ENCODE peak calls at places on chromosomes 11 and 22, in eight cellular contexts. Y is fibroblast of pulmonary artery; W is astrocyte of the spinal cord; B is cardiac fibroblast; Q is CD4-positive, CD25-positive, alpha-beta regulatory T cell; E is astrocyte of the cerebellum; Z is kidney epithelial cell; K is CD8-positive, alpha-beta memory T cell. G is an unnamed sample.

GRCh38 chr22:17523925-17524324 is 39.4 kb upstream of the SLC25A18 start:
- DNase-seq in W (no peak), Q (no peak), B (no peak), E (no peak), K (no peak), Z (no peak), Y (no peak), G (no peak)

GRCh38 chr11:40434941-40435340 is 1024.5 kb downstream of the LRRC4C start:
- DNase-seq in B (no peak), Z (no peak), E (no peak), Q (no peak), Y (no peak), K (no peak), W (no peak), G (no peak)

GRCh38 chr11:95498731-95499396 is 267.9 kb upstream of the SESN3 start:
- DNase-seq in Q (no peak), E (no peak), K (no peak), Z (no peak), Y (no peak), W (no peak), B (no peak), G (no peak)

GRCh38 chr11:58530236-58530635 is 22.3 kb upstream of the OR5B21 start:
- DNase-seq in W (no peak), E (no peak), Q (peak; percentile 57), B (no peak), Z (no peak), K (peak; percentile 26), Y (no peak), G (no peak)

GRCh38 chr22:27919943-27920755 is 1.1 kb upstream of the PITPNB start:
- DNase-seq in Z (no peak), Y (peak; percentile 65), B (peak; percentile 81), Q (no peak), W (peak; percentile 65), K (no peak), E (peak; percentile 6), G (peak; percentile 55)

GRCh38 chr22:45478108-45478771 is 24.4 kb upstream of the FBLN1 start:
- DNase-seq in Y (peak; percentile 47), Q (no peak), E (peak; percentile 68), B (peak; percentile 67), W (peak; percentile 92), K (no peak), Z (peak; percentile 2), G (peak; percentile 80)

GRCh38 chr11:10396771-10397170 is 58.3 kb upstream of the AMPD3 start:
- DNase-seq in B (no peak), K (no peak), Q (no peak), Z (no peak), W (no peak), E (no peak), Y (no peak), G (no peak)

GRCh38 chr22:17914474-17914873 is 109.9 kb downstream of the MICAL3 start:
- DNase-seq in W (no peak), B (no peak), K (no peak), Q (no peak), Z (no peak), E (no peak), Y (no peak), G (no peak)

DNA sequence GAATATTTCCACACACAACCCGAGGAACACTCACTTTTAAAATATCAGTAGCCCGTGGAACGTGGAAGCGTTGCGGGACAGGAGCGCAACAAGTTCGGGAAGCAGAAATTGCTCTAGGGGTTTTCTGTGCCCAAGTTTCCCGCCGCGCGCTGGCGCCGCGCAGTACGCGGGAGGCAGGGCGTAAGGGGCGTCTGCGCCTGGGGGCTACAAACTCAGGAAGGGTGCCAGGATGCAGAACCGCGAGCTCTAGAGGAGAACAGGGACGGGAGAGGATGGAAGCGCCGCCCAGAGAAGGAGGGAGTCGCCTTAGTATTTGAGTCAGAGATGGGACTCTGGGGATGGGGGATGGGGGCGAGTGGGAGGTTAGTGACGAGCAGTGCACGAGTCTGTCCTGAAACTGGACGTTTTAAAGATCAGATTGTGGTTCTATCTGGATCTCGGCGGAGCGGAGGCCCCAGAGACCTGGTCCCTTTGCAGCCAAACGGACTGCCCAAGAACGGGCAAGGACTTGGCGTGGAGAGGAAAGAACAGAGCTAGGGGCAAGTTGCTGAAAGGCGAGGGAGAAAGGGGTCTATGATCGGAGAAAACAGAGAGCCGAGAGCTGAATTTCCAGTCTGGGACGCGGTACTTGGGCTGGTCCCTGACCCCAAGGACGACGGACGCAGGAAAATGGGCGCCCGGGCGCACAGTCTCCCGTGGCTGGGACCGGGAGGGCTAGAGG is 4.7 kb downstream of the BSX start:
- DNase-seq in Q (no peak), Y (no peak), E (no peak), B (no peak), W (no peak), Z (no peak), K (no peak), G (no peak)
- H3K4me3 ChIP-seq in Q (no peak overlapping the region), Y (no peak overlapping the region), E (no peak overlapping the region), B (no peak overlapping the region), W (no peak overlapping the region), Z (no peak overlapping the region), K (no peak overlapping the region), G (no peak overlapping the region)

GRCh38 chr11:78313898-78314297 is 103.7 kb downstream of the GAB2 start:
- DNase-seq in K (no peak), Y (no peak), Z (no peak), W (no peak), Q (no peak), B (no peak), E (no peak), G (no peak)

GRCh38 chr11:78313181-78313788 is 104.3 kb downstream of the GAB2 start:
- DNase-seq in Q (no peak), Y (peak; percentile 83), W (peak; percentile 77), B (peak; percentile 85), K (no peak), Z (peak; percentile 49), E (peak; percentile 29), G (peak; percentile 58)

GRCh38 chr11:78312712-78313111 is 104.9 kb downstream of the GAB2 start:
- DNase-seq in K (no peak), W (no peak), E (no peak), B (no peak), Z (no peak), Y (no peak), Q (no peak), G (no peak)

GRCh38 chr11:78314753-78315152 is 102.9 kb downstream of the GAB2 start:
- DNase-seq in Y (no peak), E (no peak), W (no peak), Z (no peak), Q (no peak), B (no peak), K (no peak), G (no peak)

GRCh38 chr11:78310500-78310909 is 107.1 kb downstream of the GAB2 start:
- DNase-seq in Y (peak; percentile 32), E (peak; percentile 16), Z (no peak), K (no peak), Q (no peak), W (no peak), B (peak; percentile 69), G (no peak)
- H3K4me3 ChIP-seq in Y (no peak overlapping the region), E (no peak overlapping the region), Z (no peak overlapping the region), K (no peak overlapping the region), Q (no peak overlapping the region), W (no peak overlapping the region), B (no peak overlapping the region), G (no peak overlapping the region)

GRCh38 chr22:36383110-36383581 is 4.6 kb downstream of the MYH9 start:
- DNase-seq in E (peak; percentile 88), W (peak; percentile 93), Q (peak; percentile 50), Z (peak; percentile 92), Y (peak; percentile 59), K (peak; percentile 81), B (peak; percentile 51), G (peak; percentile 57)

GRCh38 chr22:36377022-36377631 is 10.6 kb downstream of the MYH9 start:
- DNase-seq in W (no peak), Q (peak; percentile 83), Z (no peak), K (peak; percentile 80), B (no peak), E (no peak), Y (no peak), G (no peak)

GRCh38 chr22:36381513-36382079 is 6.2 kb downstream of the MYH9 start:
- DNase-seq in E (no peak), Y (no peak), Z (no peak), W (no peak), K (no peak), Q (no peak), B (no peak), G (no peak)

GRCh38 chr22:36378080-36378788 is 9.5 kb downstream of the MYH9 start:
- DNase-seq in Y (no peak), Q (no peak), W (no peak), E (no peak), K (no peak), Z (no peak), B (no peak), G (no peak)

DNA sequence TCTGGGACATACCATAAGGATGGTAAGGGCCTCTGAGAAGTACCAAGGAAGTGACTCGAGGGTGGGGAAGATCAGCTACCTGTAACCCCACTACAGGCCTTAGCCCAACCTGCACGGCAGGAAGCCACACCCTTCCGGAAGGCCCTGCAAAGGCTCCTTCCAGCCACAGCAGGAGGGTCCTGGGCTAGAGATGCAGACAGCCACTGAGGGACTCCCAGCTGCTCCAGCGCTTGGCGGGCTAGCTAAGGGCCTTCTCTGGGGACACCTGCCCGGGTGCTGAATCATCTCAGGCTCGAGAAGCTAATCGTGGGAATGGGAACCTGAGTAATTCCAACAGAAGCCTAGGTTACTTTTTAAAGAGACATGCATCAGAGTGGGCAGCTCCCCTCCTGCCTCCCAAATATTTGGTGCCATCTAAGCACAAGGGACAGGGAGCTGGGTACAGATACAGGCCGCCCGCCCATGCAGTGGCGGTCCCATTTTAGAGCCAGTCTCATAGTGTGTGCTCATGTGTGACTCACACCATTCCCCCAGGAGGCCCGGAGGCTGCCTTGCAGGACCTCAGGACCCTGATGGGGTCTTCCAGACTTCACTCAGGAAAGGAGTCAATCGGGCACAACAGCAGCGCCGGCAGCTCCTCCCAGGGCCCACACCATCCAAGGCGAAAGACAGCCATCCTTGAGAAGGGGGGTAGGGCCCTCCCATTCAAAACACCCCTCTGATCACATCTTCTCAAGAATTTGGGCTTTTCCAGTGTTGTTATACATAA is 8.0 kb downstream of the MYH9 start:
- DNase-seq in Q (peak; percentile 68), K (peak; percentile 64), Y (no peak), E (no peak), B (no peak), Z (no peak), W (peak; percentile 64), G (no peak)
- H3K4me3 ChIP-seq in Q (peak overlapping the region; percentile 69), K (peak overlapping the region; percentile 52), Y (no peak overlapping the region), E (peak overlapping the region; percentile 0), B (no peak overlapping the region), Z (no peak overlapping the region), W (no peak overlapping the region), G (no peak overlapping the region)

GRCh38 chr11:124923296-124923695 is 4.2 kb downstream of the HEPN1 start:
- DNase-seq in Y (no peak), B (no peak), K (no peak), Q (no peak), W (no peak), Z (no peak), E (no peak), G (no peak)

GRCh38 chr11:124922831-124923230 is 3.8 kb downstream of the HEPN1 start:
- DNase-seq in B (no peak), K (no peak), Y (no peak), E (no peak), W (no peak), Z (no peak), Q (no peak), G (no peak)

GRCh38 chr11:124919836-124920755 is 1.0 kb downstream of the HEPN1 start:
- DNase-seq in Q (no peak), W (no peak), B (no peak), K (no peak), Z (no peak), E (no peak), Y (no peak), G (no peak)

GRCh38 chr11:124918950-124919349 is at the start of gene HEPN1:
- DNase-seq in Y (no peak), Z (no peak), W (no peak), B (no peak), E (no peak), Q (no peak), K (no peak), G (no peak)

DNA sequence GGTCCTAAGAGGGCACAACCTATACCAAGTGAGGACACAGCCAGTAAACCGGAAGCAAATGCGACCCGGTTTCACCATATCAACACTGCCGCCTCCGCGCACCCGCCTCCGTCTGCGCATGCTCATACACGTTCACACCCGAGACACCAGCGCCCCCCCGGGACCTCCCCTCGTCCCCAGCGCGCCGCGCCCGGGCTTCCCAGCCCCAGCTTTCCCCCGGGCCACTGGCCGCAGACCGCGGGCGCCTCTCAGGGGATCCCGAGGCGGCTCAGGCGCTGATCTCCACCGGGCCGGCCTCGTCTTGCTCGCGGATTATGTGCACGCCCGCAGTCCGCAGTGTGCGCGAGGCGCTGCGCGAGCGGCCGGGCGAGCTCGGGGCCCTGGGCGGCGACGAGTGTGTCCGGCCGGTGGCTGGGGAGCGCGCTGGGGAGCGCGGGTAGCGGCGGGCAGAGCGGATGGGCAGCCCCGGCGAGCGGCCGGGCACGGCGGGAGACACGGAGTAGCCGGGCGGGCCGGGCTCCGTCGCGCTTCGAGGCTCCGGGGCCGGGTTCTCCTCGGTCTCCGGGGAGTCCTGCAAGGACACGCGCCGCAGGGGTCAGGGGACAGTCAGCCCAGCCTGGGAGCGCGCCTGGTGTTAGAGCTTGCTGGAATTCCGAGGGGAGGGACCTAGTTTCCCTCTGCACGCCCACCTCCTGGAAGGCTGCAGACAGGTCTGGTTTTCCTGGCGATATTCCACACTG is 2.0 kb downstream of the HEPN1 start:
- DNase-seq in E (no peak), K (peak; percentile 77), B (peak; percentile 77), W (peak; percentile 58), Q (peak; percentile 69), Z (no peak), Y (peak; percentile 68), G (no peak)
- H3K4me3 ChIP-seq in E (peak overlapping the region; percentile 35), K (peak overlapping the region; percentile 33), B (no peak overlapping the region), W (peak overlapping the region; percentile 4), Q (peak overlapping the region; percentile 18), Z (peak overlapping the region; percentile 43), Y (peak overlapping the region; percentile 30), G (no peak overlapping the region)